ENCODE peak calls at places on chromosome X, in seven cellular contexts. Z is suprapubic skin, I is lower lobe of right lung, D is hepatocyte, O is kidney, Y is HCT116, M is K562. V is an unnamed sample. For H3K4me1, the result is how much of the 10 kb centered on the place peaks cover.

GRCh38 chrX:45172890-45173289 is 27.8 kb downstream of the DIPK2B start:
- DNase-seq in Z (no peak), I (no peak), D (peak), O (no peak), Y (peak), M (peak), V (no peak)

GRCh38 chrX:1453951-1454785 is 1.5 kb upstream of the ASMTL start:
- DNase-seq in Z (peak), I (peak), D (peak), O (peak), Y (peak), M (peak), V (peak)

GRCh38 chrX:63466690-63467089 is 115.6 kb upstream of the SPIN4 start:
- DNase-seq in Z (no peak), I (no peak), D (no peak), O (no peak), Y (no peak), M (no peak), V (no peak)

GRCh38 chrX:139448996-139449395 is 81.5 kb upstream of the F9 start:
- DNase-seq in Z (no peak), I (no peak), D (no peak), O (no peak), Y (no peak), M (no peak), V (no peak)

GRCh38 chrX:18951032-18951431 is 32.9 kb downstream of the PHKA2 start:
- DNase-seq in Z (no peak), I (no peak), D (no peak), O (no peak), Y (no peak), M (no peak), V (no peak)

GRCh38 chrX:48589482-48590162 is 7.7 kb upstream of the WDR13 start:
- DNase-seq in Z (no peak), I (no peak), D (no peak), O (peak), Y (no peak), M (peak), V (no peak)

GRCh38 chrX:1212532-1212931 is at the start of gene CRLF2:
- DNase-seq in Z (peak), I (no peak), D (no peak), O (peak), Y (peak), M (no peak), V (no peak)

GRCh38 chrX:101759000-101759399 is 99.3 kb upstream of the ARMCX2 start:
- DNase-seq in Z (no peak), I (no peak), D (peak), O (no peak), Y (peak), M (peak), V (no peak)

GRCh38 chrX:51336584-51336983 is 4.0 kb downstream of the NUDT10 start:
- DNase-seq in Z (no peak), I (no peak), D (peak), O (no peak), Y (peak), M (peak), V (no peak)

GRCh38 chrX:31269914-31270313 is 198.1 kb upstream of the FTHL17 start:
- DNase-seq in Z (no peak), I (no peak), D (no peak), O (no peak), Y (no peak), M (no peak), V (no peak)

GRCh38 chrX:109886122-109886761 is 116.7 kb upstream of the TMEM164 start:
- DNase-seq in Z (no peak), I (peak), D (peak), O (no peak), Y (peak), M (peak), V (peak)

GRCh38 chrX:16191605-16192004 is 24.3 kb downstream of the MAGEB17 start:
- DNase-seq in Z (no peak), I (no peak), D (no peak), O (no peak), Y (no peak), M (no peak), V (no peak)

GRCh38 chrX:8815460-8816065 is 14.4 kb upstream of the FAM9A start:
- DNase-seq in Z (no peak), I (no peak), D (peak), O (no peak), Y (peak), M (peak), V (no peak)

GRCh38 chrX:107676559-107677378 is 48.5 kb downstream of the PRPS1 start:
- DNase-seq in Z (peak), I (peak), D (peak), O (peak), Y (peak), M (peak), V (peak)

GRCh38 chrX:153061732-153062131 is 5.5 kb downstream of the PNMA3 start:
- DNase-seq in Z (no peak), I (no peak), D (no peak), O (no peak), Y (no peak), M (no peak), V (no peak)

GRCh38 chrX:323721-324628 is 5.4 kb upstream of the GTPBP6 start:
- DNase-seq in Z (peak), I (peak), D (peak), O (peak), Y (peak), M (peak), V (peak)

GRCh38 chrX:149470960-149471359 is 34.1 kb downstream of the IDS start:
- DNase-seq in Z (peak), I (peak), D (peak), O (peak), Y (peak), M (peak), V (peak)

GRCh38 chrX:86028681-86029080 is 18.7 kb downstream of the CHM start:
- DNase-seq in Z (no peak), I (no peak), D (no peak), O (no peak), Y (no peak), M (no peak), V (no peak)

GRCh38 chrX:37910186-37910585 is 62.8 kb upstream of the DYNLT3 start:
- DNase-seq in Z (no peak), I (no peak), D (no peak), O (no peak), Y (no peak), M (no peak), V (no peak)

GRCh38 chrX:133674726-133675470 is 259.6 kb upstream of the GPC4 start:
- DNase-seq in Z (no peak), I (no peak), D (peak), O (no peak), Y (no peak), M (no peak), V (no peak)

GRCh38 chrX:73563740-73564073 is 710 bp downstream of the CHIC1 start:
- DNase-seq in Z (no peak), I (no peak), D (no peak), O (no peak), Y (no peak), M (no peak), V (no peak)

GRCh38 chrX:15737188-15737956 is 698 bp upstream of the CA5B start:
- DNase-seq in Z (no peak), I (no peak), D (peak), O (no peak), Y (no peak), M (no peak), V (no peak)

GRCh38 chrX:40539214-40540142 is 41.3 kb upstream of the ATP6AP2 start:
- DNase-seq in Z (peak), I (peak), D (peak), O (peak), Y (no peak), M (peak), V (peak)

GRCh38 chrX:119505945-119506344 is 37.7 kb downstream of the SLC25A5 start:
- DNase-seq in Z (no peak), I (no peak), D (peak), O (no peak), Y (no peak), M (no peak), V (peak)

GRCh38 chrX:123731987-123732678 is 719 bp downstream of the THOC2 start:
- DNase-seq in Z (peak), I (no peak), D (peak), O (peak), Y (no peak), M (peak), V (peak)

GRCh38 chrX:43882294-43882681 is at the start of gene MAOB:
- DNase-seq in Z (no peak), I (peak), D (peak), O (peak), Y (no peak), M (peak), V (peak)

GRCh38 chrX:29952016-29952415 is 263.3 kb upstream of the MAGEB2 start:
- DNase-seq in Z (no peak), I (no peak), D (no peak), O (no peak), Y (no peak), M (no peak), V (no peak)

GRCh38 chrX:134548257-134548732 is 88.3 kb downstream of the HPRT1 start:
- DNase-seq in Z (no peak), I (no peak), D (no peak), O (no peak), Y (no peak), M (peak), V (no peak)

GRCh38 chrX:12702509-12703091 is 88.6 kb upstream of the PRPS2 start:
- DNase-seq in Z (no peak), I (no peak), D (no peak), O (no peak), Y (peak), M (peak), V (no peak)

GRCh38 chrX:151776113-151776790 is 41.7 kb downstream of the CNGA2 start:
- DNase-seq in Z (peak), I (no peak), D (no peak), O (no peak), Y (no peak), M (no peak), V (peak)

GRCh38 chrX:12210196-12210815 is 72.0 kb downstream of the FRMPD4 start:
- DNase-seq in Z (no peak), I (no peak), D (no peak), O (no peak), Y (no peak), M (no peak), V (no peak)

DNA sequence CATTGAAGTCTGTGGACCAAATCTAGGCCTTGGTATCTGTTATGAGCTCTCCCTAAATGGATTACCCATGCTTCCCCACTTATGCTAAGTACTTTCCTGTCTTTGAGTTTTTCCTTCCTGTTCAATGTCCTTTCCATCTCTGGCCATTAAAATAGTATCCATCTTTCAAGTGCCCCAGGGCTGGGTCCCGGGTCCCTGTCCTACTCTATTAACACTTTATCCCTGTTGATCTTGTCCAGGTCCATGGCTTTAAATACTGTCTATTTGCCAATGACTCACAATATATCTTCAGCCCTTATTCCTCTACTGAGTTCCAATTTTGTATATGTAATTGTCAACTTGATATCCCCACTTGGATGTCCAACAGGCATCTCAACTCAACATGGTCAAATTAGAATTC is 17.7 kb upstream of the RPS6KA3 start:
- DNase-seq in Z (no peak), I (no peak), D (no peak), O (no peak), Y (no peak), M (no peak), V (no peak)
- TF ChIP-seq CTCF in Z (no peak), I (no peak), D (no peak), O (no peak), Y (no peak), M (no peak), V (no peak)

DNA sequence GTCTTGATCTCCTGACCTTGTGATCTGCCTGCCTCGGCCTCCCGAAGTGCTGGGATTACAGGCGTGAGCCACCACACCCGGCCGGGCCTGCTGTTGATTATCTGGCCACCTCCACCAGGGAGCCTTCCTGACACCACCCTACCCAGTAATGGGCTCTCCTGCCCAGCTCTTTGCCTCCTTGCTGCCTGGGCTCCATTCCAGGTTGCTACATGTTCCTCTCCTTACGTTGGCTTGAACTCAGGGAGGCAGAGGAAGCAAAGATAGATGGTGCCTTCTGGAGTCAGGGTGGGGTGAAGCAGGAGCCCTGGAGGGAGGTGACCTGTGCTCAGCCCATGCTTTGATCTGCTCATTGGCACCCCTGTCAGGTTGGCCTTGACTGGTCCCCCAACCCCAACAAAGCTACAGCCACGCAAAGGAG is 26.3 kb downstream of the FLNA start:
- DNase-seq in Z (no peak), I (peak), D (no peak), O (peak), Y (no peak), M (no peak), V (peak)
- H3K4me1 ChIP-seq in Z (under half), I (under half), D (under half), O (under half), Y (under half), M (under half), V (under half)

DNA sequence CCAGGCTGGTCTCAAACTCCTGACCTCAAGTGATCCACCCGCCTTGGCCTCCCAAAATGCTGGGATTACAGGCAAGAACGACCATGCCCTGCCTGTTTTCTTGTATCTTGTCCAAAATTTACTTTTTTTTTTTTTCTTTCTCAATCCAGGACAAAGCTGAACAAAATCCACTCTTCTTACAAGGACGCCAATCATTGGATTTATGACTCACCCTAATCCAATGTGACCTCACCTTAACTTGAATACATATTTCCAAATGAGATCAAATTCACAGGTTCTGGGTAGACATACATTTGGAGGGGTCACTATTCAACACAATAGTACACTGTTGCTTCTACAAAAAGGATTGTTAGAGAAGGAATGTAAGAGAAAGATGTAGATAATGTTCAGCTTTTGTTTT is 18.0 kb upstream of the TSR2 start:
- DNase-seq in Z (no peak), I (no peak), D (no peak), O (no peak), Y (no peak), M (no peak), V (no peak)
- TF ChIP-seq CTCF in Z (no peak), I (no peak), D (no peak), O (no peak), Y (no peak), M (no peak), V (no peak)

GRCh38 chrX:129782015-129782495 is 2.3 kb downstream of the SASH3 start:
- DNase-seq in Z (no peak), I (no peak), D (no peak), O (no peak), Y (no peak), M (no peak), V (no peak)

GRCh38 chrX:129779747-129780146 is at the start of gene SASH3:
- DNase-seq in Z (no peak), I (peak), D (no peak), O (peak), Y (no peak), M (no peak), V (peak)

GRCh38 chrX:129779086-129779672 is 570 bp upstream of the SASH3 start:
- DNase-seq in Z (no peak), I (no peak), D (no peak), O (peak), Y (no peak), M (no peak), V (no peak)

GRCh38 chrX:129781134-129782014 is 1.6 kb downstream of the SASH3 start:
- DNase-seq in Z (no peak), I (peak), D (no peak), O (peak), Y (no peak), M (no peak), V (peak)

DNA sequence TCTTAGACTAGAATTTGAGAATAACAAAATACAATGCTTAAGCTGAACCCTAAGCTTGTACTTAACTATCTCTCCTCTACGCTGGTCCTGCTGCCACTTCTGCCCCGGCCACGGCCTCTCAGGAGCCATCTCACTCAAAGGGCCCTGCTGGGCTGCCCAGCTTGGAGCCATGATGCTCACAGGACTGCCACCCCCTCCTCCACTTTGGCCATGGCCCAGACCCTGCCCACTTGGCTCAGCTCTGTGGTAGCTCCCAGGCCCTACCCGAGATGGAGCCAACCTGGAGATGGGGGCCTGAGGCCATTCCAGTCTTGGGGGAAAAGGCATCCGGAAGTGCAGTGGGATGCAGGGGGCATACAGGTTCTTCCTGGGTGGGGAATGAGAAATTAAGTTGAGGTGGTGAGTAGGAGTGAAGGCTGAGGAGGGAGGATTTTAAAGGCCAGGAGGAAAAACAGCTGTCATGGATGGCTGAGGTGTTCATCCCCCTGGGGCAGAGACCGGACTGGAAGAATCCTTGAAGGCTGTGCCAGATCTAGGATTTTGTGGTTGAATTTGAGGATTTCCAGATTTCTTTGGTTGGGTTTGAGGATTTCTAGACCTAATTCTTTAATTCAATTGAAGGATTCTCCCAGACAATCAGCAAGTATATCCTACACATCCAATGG is 824 bp downstream of the SASH3 start:
- DNase-seq in Z (no peak), I (no peak), D (no peak), O (peak), Y (no peak), M (no peak), V (no peak)
- H3K4me1 ChIP-seq in Z (under half), I (under half), D (under half), O (under half), Y (under half), M (under half), V (under half)

GRCh38 chrX:154833746-154834274 is 652 bp downstream of the SMIM9 start:
- DNase-seq in Z (no peak), I (no peak), D (no peak), O (no peak), Y (no peak), M (peak), V (no peak)

GRCh38 chrX:154829102-154829501 is 5.4 kb downstream of the SMIM9 start:
- DNase-seq in Z (no peak), I (no peak), D (no peak), O (no peak), Y (no peak), M (no peak), V (no peak)

GRCh38 chrX:154827624-154828408 is 6.6 kb downstream of the SMIM9 start:
- DNase-seq in Z (no peak), I (no peak), D (no peak), O (no peak), Y (no peak), M (no peak), V (no peak)

GRCh38 chrX:154827194-154827593 is 7.3 kb downstream of the SMIM9 start:
- DNase-seq in Z (no peak), I (no peak), D (no peak), O (no peak), Y (no peak), M (no peak), V (no peak)

GRCh38 chrX:154829926-154830442 is 4.5 kb downstream of the SMIM9 start:
- DNase-seq in Z (no peak), I (no peak), D (no peak), O (no peak), Y (no peak), M (peak), V (no peak)
- TF ChIP-seq CTCF in Z (no peak), I (no peak), D (no peak), O (no peak), Y (no peak), M (peak), V (no peak)

GRCh38 chrX:21998037-21998436 is 34.1 kb upstream of the PHEX start:
- DNase-seq in Z (no peak), I (no peak), D (no peak), O (no peak), Y (no peak), M (no peak), V (no peak)
- H3K4me1 ChIP-seq in Z (under half), I (under half), D (under half), O (under half), Y (under half), M (under half), V (under half)

GRCh38 chrX:115895678-115896329 is 274.7 kb upstream of the AGTR2 start:
- DNase-seq in Z (no peak), I (no peak), D (no peak), O (no peak), Y (no peak), M (no peak), V (no peak)

GRCh38 chrX:115900425-115900824 is 270.1 kb upstream of the AGTR2 start:
- DNase-seq in Z (no peak), I (no peak), D (no peak), O (no peak), Y (no peak), M (no peak), V (no peak)

GRCh38 chrX:115897956-115898355 is 272.6 kb upstream of the AGTR2 start:
- DNase-seq in Z (no peak), I (no peak), D (no peak), O (no peak), Y (no peak), M (no peak), V (no peak)

GRCh38 chrX:115896362-115896761 is 274.2 kb upstream of the AGTR2 start:
- DNase-seq in Z (no peak), I (no peak), D (no peak), O (no peak), Y (no peak), M (no peak), V (no peak)

DNA sequence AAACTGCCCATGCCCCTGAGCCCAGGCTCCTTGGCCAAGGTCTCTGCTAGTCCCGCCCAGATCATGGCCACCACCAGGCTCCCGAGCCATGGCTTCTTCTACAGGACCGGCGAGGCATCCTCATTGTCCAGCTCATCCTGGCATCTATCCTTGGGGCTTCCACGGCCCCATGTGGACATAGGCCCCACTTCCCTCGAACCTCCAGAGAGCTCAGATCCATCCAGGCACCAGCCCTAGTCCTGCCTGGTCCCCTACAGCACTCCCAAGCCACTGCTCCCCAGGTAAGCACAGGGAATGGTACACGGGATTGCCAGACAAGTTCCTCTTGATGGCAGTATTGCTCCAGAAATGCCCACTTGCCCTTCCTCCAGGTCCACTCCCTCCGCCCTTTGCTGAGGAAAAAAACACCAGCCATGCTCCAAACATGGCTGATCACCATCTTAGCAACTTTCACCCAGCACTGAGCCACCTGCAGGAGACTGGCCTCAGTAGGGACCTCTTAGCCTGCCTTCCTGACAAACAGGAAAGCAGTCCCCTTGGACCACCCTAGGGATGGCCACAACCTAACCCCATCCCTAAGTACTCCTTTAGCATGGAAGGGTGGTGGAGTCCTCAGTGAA is 272.1 kb upstream of the AGTR2 start:
- DNase-seq in Z (peak), I (no peak), D (no peak), O (peak), Y (peak), M (peak), V (peak)
- TF ChIP-seq CTCF in Z (peak), I (no peak), D (no peak), O (peak), Y (no peak), M (no peak), V (no peak)